ENCODE peak calls at places on chromosome 2, in five cellular contexts. L is fibroblast of mammary gland, I is stromal cell of bone marrow, A is RCC 7860, K is mammary epithelial cell. B is an unnamed sample.

GRCh38 chr2:136362676-136363390 is 244.9 kb upstream of the CXCR4 start:
- DNase-seq in A (no peak), I (no peak), K (peak; percentile 79), L (no peak), B (no peak)

GRCh38 chr2:47719099-47719498 is 63.8 kb upstream of the MSH6 start:
- DNase-seq in K (no peak), L (no peak), A (no peak), I (no peak), B (no peak)

GRCh38 chr2:42933824-42934254 is 141.5 kb upstream of the HAAO start:
- DNase-seq in A (no peak), L (no peak), K (peak; percentile 54), I (no peak), B (no peak)

GRCh38 chr2:151063271-151063670 is 198.4 kb downstream of the RBM43 start:
- DNase-seq in A (no peak), K (peak; percentile 70), I (peak; percentile 74), L (no peak), B (peak; percentile 30)

GRCh38 chr2:100813527-100813926 is 6.4 kb upstream of the NPAS2 start:
- DNase-seq in I (no peak), A (no peak), L (peak; percentile 58), K (no peak), B (peak; percentile 46)

GRCh38 chr2:42025151-42025582 is 22.7 kb upstream of the PKDCC start:
- DNase-seq in A (no peak), L (peak; percentile 64), I (peak; percentile 30), K (no peak), B (peak; percentile 73)

GRCh38 chr2:218570850-218571249 is 2.2 kb downstream of the CNOT9 start:
- DNase-seq in A (no peak), L (peak; percentile 55), I (no peak), K (peak; percentile 7), B (peak; percentile 47)

GRCh38 chr2:239195318-239195871 is 205.4 kb downstream of the HDAC4 start:
- DNase-seq in L (no peak), A (no peak), I (no peak), K (no peak), B (peak; percentile 23)

GRCh38 chr2:41169744-41170143 is 717.9 kb upstream of the SLC8A1 start:
- DNase-seq in A (no peak), L (no peak), I (no peak), K (no peak), B (no peak)

GRCh38 chr2:173090973-173091660 is 15.5 kb downstream of the MAP3K20 start:
- DNase-seq in I (no peak), A (no peak), L (no peak), K (no peak), B (no peak)

GRCh38 chr2:188645982-188646381 is 328.2 kb upstream of the COL3A1 start:
- DNase-seq in L (peak; percentile 62), I (peak; percentile 19), A (no peak), K (no peak), B (peak; percentile 52)

GRCh38 chr2:120641366-120641771 is 94.3 kb upstream of the GLI2 start:
- DNase-seq in K (no peak), L (no peak), I (peak; percentile 25), A (no peak), B (peak; percentile 15)

GRCh38 chr2:69253033-69253535 is 133.9 kb downstream of the GFPT1 start:
- DNase-seq in L (peak; percentile 49), I (no peak), K (no peak), A (no peak), B (no peak)

GRCh38 chr2:42040643-42041277 is 7.1 kb upstream of the PKDCC start:
- DNase-seq in L (no peak), K (no peak), I (no peak), A (no peak), B (no peak)

B was measured in astrocyte of the spinal cord.